ENCODE peak calls at places on chromosomes 7 and 10, in five cellular contexts. Y, S, H, K and Q are unnamed samples.

GRCh38 chr7:4416436-4417092 is 265.5 kb upstream of the FOXK1 start:
- DNase-seq in Y (peak), S (no peak), H (no peak), K (no peak), Q (no peak)

GRCh38 chr10:100999742-101000601 is at the start of gene LZTS2:
- DNase-seq in Y (no peak), S (no peak), H (no peak), K (no peak), Q (peak)

GRCh38 chr7:19958309-19958896 is 185.0 kb upstream of the TMEM196 start:
- DNase-seq in Y (peak), S (no peak), H (peak), K (no peak), Q (no peak)

GRCh38 chr10:79255007-79255507 is 92.2 kb upstream of the PPIF start:
- DNase-seq in Y (no peak), S (no peak), H (no peak), K (no peak), Q (no peak)

GRCh38 chr7:130024390-130024789 is 26.8 kb downstream of the ZC3HC1 start:
- DNase-seq in Y (no peak), S (no peak), H (no peak), K (no peak), Q (no peak)

GRCh38 chr10:89985446-89985845 is 284.1 kb downstream of the KIF20B start:
- DNase-seq in Y (no peak), S (no peak), H (no peak), K (no peak), Q (no peak)

GRCh38 chr10:69845574-69846251 is 44.0 kb downstream of the COL13A1 start:
- DNase-seq in Y (peak), S (no peak), H (peak), K (no peak), Q (peak)

GRCh38 chr10:95268438-95268837 is 22.4 kb downstream of the PDLIM1 start:
- DNase-seq in Y (peak), S (no peak), H (peak), K (no peak), Q (no peak)

GRCh38 chr7:151119055-151119415 is 32.8 kb downstream of the AGAP3 start:
- DNase-seq in Y (no peak), S (no peak), H (no peak), K (no peak), Q (no peak)